ENCODE peak calls at places on chromosomes 13 and 19, in five cellular contexts. R is breast epithelium, D is GM12891, T is H1, Y is suprapubic skin. P is an unnamed sample.

GRCh38 chr13:33745370-33746324 is 72.3 kb upstream of the RFC3 start:
- DNase-seq in Y (no peak), T (no peak), D (no peak), R (no peak), P (no peak)

GRCh38 chr19:10961073-10961762 is 388 bp downstream of the SMARCA4 start:
- DNase-seq in Y (no peak), T (no peak), D (no peak), R (no peak), P (peak)

GRCh38 chr13:104296301-104296700 is 1230.1 kb upstream of the SLC10A2 start:
- DNase-seq in T (no peak), R (no peak), Y (no peak), D (no peak), P (no peak)

GRCh38 chr13:18965347-18965855 is 216.2 kb downstream of the TUBA3C start:
- DNase-seq in T (no peak), Y (no peak), R (no peak), D (no peak), P (no peak)

GRCh38 chr13:46489586-46490023 is 63.4 kb upstream of the LRCH1 start:
- DNase-seq in T (no peak), Y (no peak), D (no peak), R (no peak), P (no peak)

GRCh38 chr19:49243129-49243528 is 81.9 kb downstream of the SLC6A16 start:
- DNase-seq in Y (peak), D (no peak), R (no peak), T (no peak), P (no peak)

GRCh38 chr13:52713894-52714293 is 25.7 kb downstream of the CNMD start:
- DNase-seq in D (no peak), T (no peak), Y (no peak), R (no peak), P (peak)

GRCh38 chr13:54536112-54536511 is 1507.5 kb downstream of the OLFM4 start:
- DNase-seq in D (no peak), T (no peak), R (no peak), Y (no peak), P (no peak)

GRCh38 chr13:41587490-41587889 is 130.1 kb downstream of the RGCC start:
- DNase-seq in R (no peak), D (no peak), T (no peak), Y (no peak), P (no peak)

GRCh38 chr19:40512473-40513344 is 45.9 kb downstream of the SPTBN4 start:
- DNase-seq in D (no peak), Y (no peak), R (no peak), T (no peak), P (no peak)

GRCh38 chr19:16779539-16780163 is 49.5 kb upstream of the SIN3B start:
- DNase-seq in D (no peak), R (no peak), T (no peak), Y (no peak), P (no peak)

GRCh38 chr13:79287994-79288795 is 117.9 kb downstream of the RBM26 start:
- DNase-seq in R (no peak), Y (no peak), D (no peak), T (no peak), P (no peak)

GRCh38 chr19:43354305-43354627 is 780 bp downstream of the CD177 start:
- DNase-seq in R (no peak), Y (no peak), T (peak), D (no peak), P (no peak)

GRCh38 chr19:3479819-3480215 is 508 bp downstream of the SMIM24 start:
- DNase-seq in T (no peak), R (no peak), D (no peak), Y (no peak), P (no peak)

DNA sequence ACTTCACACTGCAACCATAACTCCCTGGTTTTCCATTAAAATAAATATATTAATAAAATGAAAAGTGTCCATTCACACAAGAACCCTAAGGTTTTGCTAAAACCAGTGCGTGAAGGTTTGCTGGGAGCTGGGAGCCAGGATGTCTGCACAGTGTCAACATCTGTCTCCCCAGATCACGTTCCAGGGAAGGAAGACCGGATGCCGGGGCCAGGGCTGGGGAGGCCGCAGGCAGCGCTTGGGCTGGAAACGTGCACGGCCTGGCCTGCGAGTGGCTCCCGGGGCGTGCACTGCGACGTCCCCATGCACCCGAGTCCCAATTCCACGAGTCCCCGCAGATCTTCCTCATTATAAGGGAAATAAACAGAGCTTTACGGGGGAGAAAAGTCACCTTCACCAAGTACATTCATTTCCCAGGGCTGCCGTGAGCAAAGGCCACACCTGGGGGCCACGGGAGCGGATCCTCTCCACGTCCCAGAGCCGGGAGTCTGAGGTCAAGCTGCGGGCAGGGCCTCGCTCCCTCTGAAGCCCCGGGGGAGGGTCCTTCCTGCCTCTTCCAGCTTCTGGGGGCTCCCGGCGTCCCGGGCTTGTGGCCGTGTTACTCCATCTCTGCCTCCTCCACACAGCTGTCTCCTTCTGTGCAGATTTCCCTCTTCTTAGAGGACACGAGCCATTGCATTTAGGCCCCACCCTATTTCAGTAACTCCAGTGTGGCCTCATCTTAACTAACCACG is 12.9 kb downstream of the SHC2 start:
- DNase-seq in T (no peak), Y (no peak), D (no peak), R (no peak), P (no peak)
- TF ChIP-seq POLR2AphosphoS5 in T (no peak), Y (no peak), D (no peak), R (no peak), P (no peak)

GRCh38 chr19:58382997-58383603 is 2.3 kb upstream of the ZNF837 start:
- DNase-seq in D (no peak), T (no peak), Y (no peak), R (no peak), P (no peak)

GRCh38 chr19:58386166-58386575 is 898 bp upstream of the RPS5 start:
- DNase-seq in R (no peak), Y (no peak), D (no peak), T (no peak), P (no peak)

GRCh38 chr19:58387338-58388174 is 487 bp downstream of the RPS5 start:
- DNase-seq in D (no peak), R (no peak), Y (no peak), T (no peak), P (no peak)

GRCh38 chr19:58386576-58387337 is at the start of gene RPS5:
- DNase-seq in R (peak), D (peak), T (peak), Y (peak), P (peak)

DNA sequence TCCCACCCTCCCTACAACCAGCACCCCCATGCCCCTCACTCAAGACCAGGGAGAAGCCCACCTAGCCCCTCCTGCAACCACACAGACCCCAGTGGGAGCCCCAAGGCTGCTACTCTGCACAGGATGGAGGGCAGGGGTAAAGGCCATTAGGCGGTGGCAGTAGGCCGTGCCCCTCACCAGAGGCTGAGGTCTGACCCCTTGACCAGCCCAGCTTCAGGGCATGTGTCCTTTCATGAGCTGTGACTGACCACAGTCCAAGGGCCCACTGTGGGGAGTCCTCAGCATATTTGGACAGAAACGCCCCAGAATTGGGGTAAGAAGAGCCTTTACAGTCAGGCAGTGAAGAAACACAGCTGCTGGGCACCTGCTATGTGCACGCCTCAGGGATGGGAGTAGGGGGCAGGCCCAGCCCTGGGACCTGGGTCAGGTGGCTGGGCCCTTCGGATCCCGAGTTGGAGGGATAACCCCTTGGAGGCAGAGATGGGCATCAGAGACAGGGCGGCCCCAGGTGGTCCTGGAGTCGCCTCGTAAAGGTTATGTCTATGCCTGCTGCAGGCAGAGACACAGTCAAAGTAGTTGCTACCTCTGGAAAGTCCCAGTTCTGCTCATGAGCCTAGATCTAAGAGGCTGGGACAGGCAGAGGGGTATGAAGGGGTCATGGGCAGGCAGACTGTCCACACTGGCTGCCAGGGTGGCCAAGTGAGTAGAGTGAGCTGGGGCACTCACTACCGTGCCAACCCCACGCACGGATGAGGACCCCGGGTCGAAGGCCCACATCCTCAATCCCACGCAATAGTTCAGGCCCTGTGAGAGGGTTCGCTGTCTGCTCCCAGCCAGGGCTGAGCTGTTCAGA is 1.5 kb upstream of the RPS5 start:
- DNase-seq in R (no peak), Y (no peak), D (no peak), T (no peak), P (peak)
- TF ChIP-seq POLR2AphosphoS5 in R (no peak), Y (no peak), D (peak), T (no peak), P (no peak)

DNA sequence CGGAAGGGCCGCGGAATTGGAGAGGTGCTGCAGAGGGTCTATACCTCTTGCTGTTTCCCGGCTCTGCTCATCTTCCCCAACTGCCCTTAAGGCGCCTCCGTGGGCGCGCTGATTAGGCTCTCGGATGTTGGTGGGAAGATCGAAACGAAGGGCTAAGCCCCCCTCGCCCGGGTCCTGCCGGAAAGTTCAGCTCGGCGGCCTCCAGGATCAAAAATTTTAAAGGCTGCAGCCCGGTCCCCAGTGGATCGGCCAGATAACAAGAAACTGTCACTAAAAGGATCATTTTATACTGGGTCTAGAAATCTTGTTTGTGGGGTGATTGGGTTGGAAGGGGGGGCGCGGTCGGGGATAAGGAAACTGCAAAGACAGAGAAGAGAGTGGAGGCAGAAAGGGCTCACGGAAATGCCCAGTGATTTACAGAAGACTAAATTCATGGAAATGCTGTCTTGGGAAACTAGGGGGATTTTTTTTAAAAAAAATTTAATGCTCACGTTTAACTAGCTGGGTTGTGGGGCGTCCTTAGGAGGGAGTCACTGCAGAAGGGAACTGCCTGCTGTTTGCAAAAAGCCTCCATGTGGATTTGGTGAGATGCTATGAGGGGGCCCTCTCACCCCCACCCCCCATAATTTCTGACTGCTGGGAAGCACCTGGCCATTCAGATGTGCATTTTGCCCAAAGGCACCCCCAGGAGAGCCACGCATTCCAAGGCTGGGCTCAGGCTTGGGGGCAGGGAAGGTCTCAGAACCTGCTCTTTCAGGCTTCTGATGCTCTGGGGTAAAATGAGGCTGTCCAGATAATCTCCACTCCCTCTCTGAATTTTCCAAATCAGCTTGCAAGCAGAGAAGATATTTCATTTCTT is 7.7 kb downstream of the CDX2 start:
- DNase-seq in D (no peak), T (no peak), Y (no peak), R (no peak), P (no peak)
- TF ChIP-seq POLR2AphosphoS5 in D (no peak), T (no peak), Y (no peak), R (no peak), P (no peak)

GRCh38 chr19:7799640-7800355 is 30.2 kb upstream of the EVI5L start:
- DNase-seq in D (no peak), R (no peak), T (peak), Y (no peak), P (peak)
- TF ChIP-seq POLR2AphosphoS5 in D (no peak), R (no peak), T (no peak), Y (peak), P (peak)

GRCh38 chr19:31448221-31448657 is 99.0 kb upstream of the TSHZ3 start:
- DNase-seq in R (no peak), D (no peak), T (no peak), Y (peak), P (no peak)
- TF ChIP-seq POLR2AphosphoS5 in R (peak), D (no peak), T (no peak), Y (no peak), P (no peak)

DNA sequence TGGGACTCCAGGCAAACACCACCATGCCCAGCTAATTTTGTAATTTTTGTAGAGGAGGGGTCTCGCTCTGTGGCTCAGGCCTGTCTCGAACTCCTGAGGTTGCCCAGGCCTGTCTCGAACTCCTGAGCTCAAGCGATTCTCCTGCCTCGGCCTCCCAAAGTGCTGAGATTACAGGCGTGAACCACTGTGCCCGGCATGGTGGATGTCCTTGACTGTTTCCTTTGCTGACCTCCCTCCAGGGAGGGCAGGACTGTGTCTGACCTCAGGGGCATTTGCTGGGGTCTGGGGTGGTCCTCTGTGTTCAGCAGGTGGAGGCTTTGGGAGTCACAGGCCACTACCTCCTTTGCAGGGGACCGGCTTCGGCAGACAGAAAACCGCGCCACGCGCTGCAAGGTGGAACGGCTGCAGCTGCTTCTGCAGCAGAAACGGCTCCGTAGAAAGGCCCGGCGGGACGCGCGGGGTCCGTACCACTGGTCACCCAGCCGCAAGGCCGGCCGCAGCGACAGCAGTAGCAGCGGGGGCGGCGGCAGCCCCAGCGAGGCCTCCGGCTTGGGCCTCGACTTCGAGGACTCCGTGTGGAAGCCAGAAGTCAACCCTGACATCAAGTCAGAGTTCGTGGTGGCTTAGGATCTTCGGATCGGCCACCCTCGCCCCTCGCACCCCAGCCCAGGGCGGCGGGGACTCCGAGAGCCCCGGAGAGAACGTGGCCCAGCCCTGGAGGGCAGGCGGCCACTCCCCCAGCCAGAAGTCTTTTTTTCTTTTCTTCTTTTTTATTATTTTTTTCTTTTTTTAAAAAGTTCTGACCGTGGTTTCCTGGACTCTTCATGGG is 8.5 kb downstream of the MIDN start:
- DNase-seq in Y (no peak), D (no peak), T (no peak), R (no peak), P (no peak)
- TF ChIP-seq POLR2AphosphoS5 in Y (no peak), D (no peak), T (peak), R (no peak), P (peak)

P was measured in HL-60.